ENCODE peak calls at places on chromosomes 16 and 17, in seven cellular contexts. S, E, L, Z, A, J and N are unnamed samples.
A peak's percentile ranks its signal among the peaks of the same experiment; 100 is the strongest.

GRCh38 chr17:36847293-36847645 is 90.0 kb upstream of the LHX1 start:
- DNase-seq in Z (no peak), J (no peak), A (no peak), L (no peak), S (no peak), E (no peak), N (no peak)

GRCh38 chr16:3408561-3409197 is 7.7 kb downstream of the ZNF174 start:
- DNase-seq in A (no peak), J (no peak), Z (no peak), L (no peak), S (no peak), E (no peak), N (no peak)

GRCh38 chr17:49910094-49910857 is 58.7 kb upstream of the DLX4 start:
- DNase-seq in L (peak; percentile 28), S (no peak), Z (no peak), A (peak; percentile 91), J (no peak), E (no peak), N (peak; percentile 72)

GRCh38 chr17:28744104-28744801 is 442 bp downstream of the TRAF4 start:
- DNase-seq in L (peak; percentile 48), S (peak; percentile 90), Z (peak; percentile 69), J (peak; percentile 83), A (peak; percentile 50), E (peak; percentile 61), N (peak; percentile 47)

GRCh38 chr17:10033449-10033848 is 128.4 kb upstream of the RCVRN start:
- DNase-seq in Z (peak; percentile 43), A (no peak), J (no peak), L (no peak), E (no peak), S (no peak), N (no peak)

GRCh38 chr16:84567446-84567962 is 50.4 kb downstream of the COTL1 start:
- DNase-seq in Z (no peak), J (no peak), S (no peak), L (no peak), E (no peak), A (no peak), N (no peak)

GRCh38 chr17:4515501-4515900 is 16.8 kb downstream of the SPNS2 start:
- DNase-seq in Z (no peak), S (no peak), L (no peak), J (no peak), A (no peak), E (no peak), N (no peak)

GRCh38 chr17:81735181-81736102 is 23.4 kb downstream of the SLC25A10 start:
- DNase-seq in S (no peak), L (peak; percentile 50), J (no peak), Z (peak; percentile 53), A (peak; percentile 80), E (no peak), N (peak; percentile 84)

GRCh38 chr16:27463741-27464662 is 62.0 kb downstream of the IL21R start:
- DNase-seq in L (no peak), S (no peak), Z (no peak), A (no peak), E (no peak), J (no peak), N (no peak)

GRCh38 chr17:75077490-75078096 is 10.2 kb upstream of the SLC16A5 start:
- DNase-seq in J (peak; percentile 74), E (peak; percentile 61), A (no peak), S (peak; percentile 69), Z (peak; percentile 53), L (peak; percentile 46), N (no peak)

GRCh38 chr16:16857603-16858283 is 478.8 kb downstream of the NPIPA7 start:
- DNase-seq in L (no peak), J (no peak), S (no peak), A (no peak), Z (no peak), E (peak; percentile 11), N (no peak)

GRCh38 chr16:80570106-80570478 is 29.3 kb downstream of the DYNLRB2 start:
- DNase-seq in E (no peak), J (no peak), A (peak; percentile 75), Z (no peak), L (peak; percentile 50), S (no peak), N (peak; percentile 96)

GRCh38 chr17:4557626-4558310 is 2.6 kb upstream of the MYBBP1A start:
- DNase-seq in S (no peak), E (no peak), A (no peak), J (no peak), L (no peak), Z (no peak), N (no peak)

GRCh38 chr16:56307534-56307873 is 116.2 kb downstream of the GNAO1 start:
- DNase-seq in E (no peak), S (no peak), Z (no peak), J (no peak), L (no peak), A (no peak), N (no peak)

GRCh38 chr16:10749680-10750035 is 6.0 kb downstream of the NUBP1 start:
- DNase-seq in A (no peak), J (no peak), E (no peak), Z (no peak), S (no peak), L (peak; percentile 34), N (peak; percentile 49)

GRCh38 chr17:7435676-7436555 is 681 bp downstream of the TMEM102 start:
- DNase-seq in E (no peak), A (no peak), L (peak; percentile 28), S (no peak), J (no peak), Z (peak; percentile 66), N (peak; percentile 55)

GRCh38 chr16:57559075-57559790 is 16.8 kb downstream of the ADGRG5 start:
- DNase-seq in E (no peak), L (no peak), S (no peak), J (no peak), Z (no peak), A (no peak), N (no peak)

GRCh38 chr16:24855678-24856077 is 9.9 kb downstream of the SLC5A11 start:
- DNase-seq in L (no peak), A (peak; percentile 23), E (no peak), J (no peak), Z (no peak), S (no peak), N (peak; percentile 86)

GRCh38 chr16:27743963-27744362 is 194.0 kb downstream of the KATNIP start:
- DNase-seq in L (no peak), J (no peak), E (no peak), S (no peak), Z (no peak), A (no peak), N (no peak)

GRCh38 chr17:8732406-8733065 is 12.1 kb downstream of the CCDC42 start:
- DNase-seq in A (no peak), E (no peak), L (peak; percentile 15), Z (no peak), S (no peak), J (no peak), N (no peak)

GRCh38 chr16:65083181-65083845 is 38.5 kb downstream of the CDH11 start:
- DNase-seq in L (peak; percentile 50), S (no peak), Z (no peak), J (no peak), E (no peak), A (no peak), N (peak; percentile 65)

GRCh38 chr16:74991593-74992403 is 6.9 kb upstream of the WDR59 start:
- DNase-seq in L (no peak), Z (no peak), A (no peak), S (no peak), E (no peak), J (no peak), N (no peak)

GRCh38 chr16:58329147-58329546 is 34.3 kb upstream of the PRSS54 start:
- DNase-seq in L (peak; percentile 22), J (no peak), Z (no peak), S (no peak), A (peak; percentile 16), E (no peak), N (peak; percentile 61)

GRCh38 chr17:71208111-71208704 is 912.6 kb upstream of the SOX9 start:
- DNase-seq in J (no peak), S (no peak), Z (no peak), L (peak; percentile 61), E (no peak), A (no peak), N (peak; percentile 77)

GRCh38 chr17:30290696-30291570 is 811 bp downstream of the BLMH start:
- DNase-seq in S (no peak), A (peak; percentile 27), E (peak; percentile 10), L (peak; percentile 42), Z (no peak), J (no peak), N (peak; percentile 52)

GRCh38 chr16:66523861-66524354 is 26.0 kb downstream of the TK2 start:
- DNase-seq in J (no peak), E (no peak), L (no peak), A (no peak), S (no peak), Z (no peak), N (no peak)

GRCh38 chr16:48081656-48082055 is 74.1 kb downstream of the ABCC12 start:
- DNase-seq in E (no peak), S (no peak), Z (no peak), L (peak; percentile 92), J (no peak), A (peak; percentile 75), N (peak; percentile 96)